ENCODE peak calls at places on chromosomes 2 and 18, in seven cellular contexts. One of them, this sample, is unnamed.
A peak's percentile ranks its signal among the peaks of the same experiment; 100 is the strongest.

GRCh38 chr2:189037518-189037917 is 63.3 kb downstream of the COL3A1 start:
- DNase-seq in left colon: no peak
- DNase-seq in C1 segment of cervical spinal cord: no peak
- DNase-seq in stimulated activated naive B cell treated with anti-CD40 and anti-IgM and Interleukin-4, amounts not matched to agents 10 μg/mL and 1 μg/mL and 100 μg/mL, for 72 hours: no peak
- DNase-seq in right atrium auricular region: no peak
- DNase-seq in activated CD4-positive, alpha-beta memory T cell treated with anti-CD3 and anti-CD28 coated beads for 36 hours: no peak
- DNase-seq in mesendoderm: no peak
- DNase-seq in this sample: no peak

GRCh38 chr2:24853996-24854395 is 60.8 kb downstream of the CENPO start:
- DNase-seq in C1 segment of cervical spinal cord: no peak
- DNase-seq in left colon: no peak
- DNase-seq in mesendoderm: no peak
- DNase-seq in right atrium auricular region: no peak
- DNase-seq in stimulated activated naive B cell treated with anti-CD40 and anti-IgM and Interleukin-4, amounts not matched to agents 10 μg/mL and 1 μg/mL and 100 μg/mL, for 72 hours: no peak
- DNase-seq in activated CD4-positive, alpha-beta memory T cell treated with anti-CD3 and anti-CD28 coated beads for 36 hours: no peak
- DNase-seq in this sample: no peak

GRCh38 chr2:150476809-150477302 is 10.6 kb downstream of the RND3 start:
- DNase-seq in activated CD4-positive, alpha-beta memory T cell treated with anti-CD3 and anti-CD28 coated beads for 36 hours: no peak
- DNase-seq in stimulated activated naive B cell treated with anti-CD40 and anti-IgM and Interleukin-4, amounts not matched to agents 10 μg/mL and 1 μg/mL and 100 μg/mL, for 72 hours: no peak
- DNase-seq in mesendoderm: no peak
- DNase-seq in C1 segment of cervical spinal cord: no peak
- DNase-seq in left colon: no peak
- DNase-seq in right atrium auricular region: no peak
- DNase-seq in this sample: no peak

GRCh38 chr2:57479994-57480393 is 566.6 kb upstream of the VRK2 start:
- DNase-seq in stimulated activated naive B cell treated with anti-CD40 and anti-IgM and Interleukin-4, amounts not matched to agents 10 μg/mL and 1 μg/mL and 100 μg/mL, for 72 hours: no peak
- DNase-seq in activated CD4-positive, alpha-beta memory T cell treated with anti-CD3 and anti-CD28 coated beads for 36 hours: no peak
- DNase-seq in C1 segment of cervical spinal cord: no peak
- DNase-seq in right atrium auricular region: no peak
- DNase-seq in left colon: no peak
- DNase-seq in mesendoderm: no peak
- DNase-seq in this sample: no peak

GRCh38 chr2:96816836-96817702 is 1.0 kb downstream of the CNNM3 start:
- DNase-seq in mesendoderm: no peak
- DNase-seq in activated CD4-positive, alpha-beta memory T cell treated with anti-CD3 and anti-CD28 coated beads for 36 hours: no peak
- DNase-seq in stimulated activated naive B cell treated with anti-CD40 and anti-IgM and Interleukin-4, amounts not matched to agents 10 μg/mL and 1 μg/mL and 100 μg/mL, for 72 hours: no peak
- DNase-seq in C1 segment of cervical spinal cord: no peak
- DNase-seq in left colon: no peak
- DNase-seq in right atrium auricular region: no peak
- DNase-seq in this sample: peak; percentile 36

GRCh38 chr2:60641866-60642788 is 88.7 kb upstream of the BCL11A start:
- DNase-seq in stimulated activated naive B cell treated with anti-CD40 and anti-IgM and Interleukin-4, amounts not matched to agents 10 μg/mL and 1 μg/mL and 100 μg/mL, for 72 hours: no peak
- DNase-seq in right atrium auricular region: no peak
- DNase-seq in mesendoderm: peak; percentile 44
- DNase-seq in C1 segment of cervical spinal cord: no peak
- DNase-seq in left colon: no peak
- DNase-seq in activated CD4-positive, alpha-beta memory T cell treated with anti-CD3 and anti-CD28 coated beads for 36 hours: peak; percentile 17
- DNase-seq in this sample: peak; percentile 46

GRCh38 chr18:13217466-13217961 is 1.0 kb upstream of the LDLRAD4 start:
- DNase-seq in right atrium auricular region: peak; percentile 78
- DNase-seq in left colon: peak; percentile 51
- DNase-seq in activated CD4-positive, alpha-beta memory T cell treated with anti-CD3 and anti-CD28 coated beads for 36 hours: peak; percentile 66
- DNase-seq in stimulated activated naive B cell treated with anti-CD40 and anti-IgM and Interleukin-4, amounts not matched to agents 10 μg/mL and 1 μg/mL and 100 μg/mL, for 72 hours: peak; percentile 26
- DNase-seq in mesendoderm: peak; percentile 55
- DNase-seq in C1 segment of cervical spinal cord: peak; percentile 72
- DNase-seq in this sample: peak; percentile 72

GRCh38 chr2:205217004-205217403 is 465.3 kb upstream of the NRP2 start:
- DNase-seq in activated CD4-positive, alpha-beta memory T cell treated with anti-CD3 and anti-CD28 coated beads for 36 hours: no peak
- DNase-seq in left colon: no peak
- DNase-seq in right atrium auricular region: no peak
- DNase-seq in C1 segment of cervical spinal cord: no peak
- DNase-seq in mesendoderm: no peak
- DNase-seq in stimulated activated naive B cell treated with anti-CD40 and anti-IgM and Interleukin-4, amounts not matched to agents 10 μg/mL and 1 μg/mL and 100 μg/mL, for 72 hours: no peak
- DNase-seq in this sample: no peak

GRCh38 chr18:46761054-46761769 is 4.4 kb upstream of the ST8SIA5 start:
- DNase-seq in activated CD4-positive, alpha-beta memory T cell treated with anti-CD3 and anti-CD28 coated beads for 36 hours: no peak
- DNase-seq in left colon: no peak
- DNase-seq in mesendoderm: no peak
- DNase-seq in stimulated activated naive B cell treated with anti-CD40 and anti-IgM and Interleukin-4, amounts not matched to agents 10 μg/mL and 1 μg/mL and 100 μg/mL, for 72 hours: no peak
- DNase-seq in right atrium auricular region: no peak
- DNase-seq in C1 segment of cervical spinal cord: no peak
- DNase-seq in this sample: peak; percentile 74

GRCh38 chr2:106562826-106563594 is 75.8 kb downstream of the CD8B2 start:
- DNase-seq in right atrium auricular region: no peak
- DNase-seq in left colon: no peak
- DNase-seq in activated CD4-positive, alpha-beta memory T cell treated with anti-CD3 and anti-CD28 coated beads for 36 hours: no peak
- DNase-seq in stimulated activated naive B cell treated with anti-CD40 and anti-IgM and Interleukin-4, amounts not matched to agents 10 μg/mL and 1 μg/mL and 100 μg/mL, for 72 hours: no peak
- DNase-seq in mesendoderm: peak; percentile 56
- DNase-seq in C1 segment of cervical spinal cord: no peak
- DNase-seq in this sample: no peak

GRCh38 chr2:55827855-55828254 is 95.7 kb downstream of the EFEMP1 start:
- DNase-seq in stimulated activated naive B cell treated with anti-CD40 and anti-IgM and Interleukin-4, amounts not matched to agents 10 μg/mL and 1 μg/mL and 100 μg/mL, for 72 hours: no peak
- DNase-seq in left colon: no peak
- DNase-seq in C1 segment of cervical spinal cord: no peak
- DNase-seq in mesendoderm: no peak
- DNase-seq in activated CD4-positive, alpha-beta memory T cell treated with anti-CD3 and anti-CD28 coated beads for 36 hours: no peak
- DNase-seq in right atrium auricular region: no peak
- DNase-seq in this sample: no peak

GRCh38 chr2:191478754-191479679 is 198.9 kb upstream of the NABP1 start:
- DNase-seq in stimulated activated naive B cell treated with anti-CD40 and anti-IgM and Interleukin-4, amounts not matched to agents 10 μg/mL and 1 μg/mL and 100 μg/mL, for 72 hours: no peak
- DNase-seq in right atrium auricular region: peak; percentile 72
- DNase-seq in left colon: peak; percentile 44
- DNase-seq in activated CD4-positive, alpha-beta memory T cell treated with anti-CD3 and anti-CD28 coated beads for 36 hours: no peak
- DNase-seq in C1 segment of cervical spinal cord: no peak
- DNase-seq in mesendoderm: peak; percentile 96
- DNase-seq in this sample: peak; percentile 5

GRCh38 chr2:159091381-159091780 is 122.9 kb downstream of the TANC1 start:
- DNase-seq in stimulated activated naive B cell treated with anti-CD40 and anti-IgM and Interleukin-4, amounts not matched to agents 10 μg/mL and 1 μg/mL and 100 μg/mL, for 72 hours: no peak
- DNase-seq in right atrium auricular region: no peak
- DNase-seq in left colon: no peak
- DNase-seq in activated CD4-positive, alpha-beta memory T cell treated with anti-CD3 and anti-CD28 coated beads for 36 hours: no peak
- DNase-seq in mesendoderm: no peak
- DNase-seq in C1 segment of cervical spinal cord: no peak
- DNase-seq in this sample: no peak

GRCh38 chr18:45874501-45875184 is 49.2 kb downstream of the SIGLEC15 start:
- DNase-seq in C1 segment of cervical spinal cord: no peak
- DNase-seq in left colon: no peak
- DNase-seq in right atrium auricular region: no peak
- DNase-seq in activated CD4-positive, alpha-beta memory T cell treated with anti-CD3 and anti-CD28 coated beads for 36 hours: peak; percentile 87
- DNase-seq in mesendoderm: no peak
- DNase-seq in stimulated activated naive B cell treated with anti-CD40 and anti-IgM and Interleukin-4, amounts not matched to agents 10 μg/mL and 1 μg/mL and 100 μg/mL, for 72 hours: peak; percentile 66
- DNase-seq in this sample: no peak

GRCh38 chr2:24530796-24531195 is 39.7 kb downstream of the NCOA1 start:
- DNase-seq in C1 segment of cervical spinal cord: no peak
- DNase-seq in mesendoderm: no peak
- DNase-seq in activated CD4-positive, alpha-beta memory T cell treated with anti-CD3 and anti-CD28 coated beads for 36 hours: no peak
- DNase-seq in stimulated activated naive B cell treated with anti-CD40 and anti-IgM and Interleukin-4, amounts not matched to agents 10 μg/mL and 1 μg/mL and 100 μg/mL, for 72 hours: no peak
- DNase-seq in right atrium auricular region: no peak
- DNase-seq in left colon: no peak
- DNase-seq in this sample: no peak

GRCh38 chr2:48946444-48947048 is 191.0 kb upstream of the LHCGR start:
- DNase-seq in stimulated activated naive B cell treated with anti-CD40 and anti-IgM and Interleukin-4, amounts not matched to agents 10 μg/mL and 1 μg/mL and 100 μg/mL, for 72 hours: peak; percentile 6
- DNase-seq in C1 segment of cervical spinal cord: no peak
- DNase-seq in left colon: no peak
- DNase-seq in mesendoderm: peak; percentile 69
- DNase-seq in activated CD4-positive, alpha-beta memory T cell treated with anti-CD3 and anti-CD28 coated beads for 36 hours: peak; percentile 13
- DNase-seq in right atrium auricular region: peak; percentile 60
- DNase-seq in this sample: peak; percentile 81

GRCh38 chr18:67875936-67876335 is 359.4 kb upstream of the DSEL start:
- DNase-seq in mesendoderm: no peak
- DNase-seq in C1 segment of cervical spinal cord: no peak
- DNase-seq in left colon: no peak
- DNase-seq in right atrium auricular region: no peak
- DNase-seq in stimulated activated naive B cell treated with anti-CD40 and anti-IgM and Interleukin-4, amounts not matched to agents 10 μg/mL and 1 μg/mL and 100 μg/mL, for 72 hours: no peak
- DNase-seq in activated CD4-positive, alpha-beta memory T cell treated with anti-CD3 and anti-CD28 coated beads for 36 hours: no peak
- DNase-seq in this sample: no peak

GRCh38 chr2:174259981-174260380 is 11.6 kb upstream of the OLA1 start:
- DNase-seq in stimulated activated naive B cell treated with anti-CD40 and anti-IgM and Interleukin-4, amounts not matched to agents 10 μg/mL and 1 μg/mL and 100 μg/mL, for 72 hours: no peak
- DNase-seq in left colon: no peak
- DNase-seq in activated CD4-positive, alpha-beta memory T cell treated with anti-CD3 and anti-CD28 coated beads for 36 hours: no peak
- DNase-seq in right atrium auricular region: no peak
- DNase-seq in mesendoderm: no peak
- DNase-seq in C1 segment of cervical spinal cord: no peak
- DNase-seq in this sample: no peak

GRCh38 chr2:64807417-64807816 is 153.7 kb upstream of the SERTAD2 start:
- DNase-seq in mesendoderm: peak; percentile 45
- DNase-seq in C1 segment of cervical spinal cord: no peak
- DNase-seq in right atrium auricular region: no peak
- DNase-seq in activated CD4-positive, alpha-beta memory T cell treated with anti-CD3 and anti-CD28 coated beads for 36 hours: peak; percentile 84
- DNase-seq in stimulated activated naive B cell treated with anti-CD40 and anti-IgM and Interleukin-4, amounts not matched to agents 10 μg/mL and 1 μg/mL and 100 μg/mL, for 72 hours: peak; percentile 22
- DNase-seq in left colon: no peak
- DNase-seq in this sample: peak; percentile 7

GRCh38 chr2:47221039-47221438 is 65.9 kb upstream of the STPG4 start:
- DNase-seq in C1 segment of cervical spinal cord: no peak
- DNase-seq in left colon: no peak
- DNase-seq in right atrium auricular region: no peak
- DNase-seq in activated CD4-positive, alpha-beta memory T cell treated with anti-CD3 and anti-CD28 coated beads for 36 hours: no peak
- DNase-seq in mesendoderm: no peak
- DNase-seq in stimulated activated naive B cell treated with anti-CD40 and anti-IgM and Interleukin-4, amounts not matched to agents 10 μg/mL and 1 μg/mL and 100 μg/mL, for 72 hours: no peak
- DNase-seq in this sample: no peak

GRCh38 chr2:120104002-120104467 is 91.2 kb downstream of the EPB41L5 start:
- DNase-seq in stimulated activated naive B cell treated with anti-CD40 and anti-IgM and Interleukin-4, amounts not matched to agents 10 μg/mL and 1 μg/mL and 100 μg/mL, for 72 hours: no peak
- DNase-seq in activated CD4-positive, alpha-beta memory T cell treated with anti-CD3 and anti-CD28 coated beads for 36 hours: no peak
- DNase-seq in right atrium auricular region: no peak
- DNase-seq in mesendoderm: no peak
- DNase-seq in left colon: no peak
- DNase-seq in C1 segment of cervical spinal cord: no peak
- DNase-seq in this sample: no peak

GRCh38 chr18:12061685-12062084 is 32.0 kb upstream of the ANKRD62 start:
- DNase-seq in mesendoderm: no peak
- DNase-seq in left colon: no peak
- DNase-seq in C1 segment of cervical spinal cord: no peak
- DNase-seq in right atrium auricular region: no peak
- DNase-seq in stimulated activated naive B cell treated with anti-CD40 and anti-IgM and Interleukin-4, amounts not matched to agents 10 μg/mL and 1 μg/mL and 100 μg/mL, for 72 hours: no peak
- DNase-seq in activated CD4-positive, alpha-beta memory T cell treated with anti-CD3 and anti-CD28 coated beads for 36 hours: no peak
- DNase-seq in this sample: no peak

GRCh38 chr2:118752762-118753429 is 94.6 kb downstream of the EN1 start:
- DNase-seq in left colon: no peak
- DNase-seq in C1 segment of cervical spinal cord: no peak
- DNase-seq in mesendoderm: no peak
- DNase-seq in activated CD4-positive, alpha-beta memory T cell treated with anti-CD3 and anti-CD28 coated beads for 36 hours: no peak
- DNase-seq in stimulated activated naive B cell treated with anti-CD40 and anti-IgM and Interleukin-4, amounts not matched to agents 10 μg/mL and 1 μg/mL and 100 μg/mL, for 72 hours: no peak
- DNase-seq in right atrium auricular region: no peak
- DNase-seq in this sample: no peak

GRCh38 chr2:44205169-44205568 is 36.5 kb downstream of the PPM1B start:
- DNase-seq in left colon: no peak
- DNase-seq in stimulated activated naive B cell treated with anti-CD40 and anti-IgM and Interleukin-4, amounts not matched to agents 10 μg/mL and 1 μg/mL and 100 μg/mL, for 72 hours: no peak
- DNase-seq in activated CD4-positive, alpha-beta memory T cell treated with anti-CD3 and anti-CD28 coated beads for 36 hours: no peak
- DNase-seq in C1 segment of cervical spinal cord: no peak
- DNase-seq in mesendoderm: no peak
- DNase-seq in right atrium auricular region: no peak
- DNase-seq in this sample: no peak

GRCh38 chr18:49031511-49032188 is 80.9 kb upstream of the SMAD7 start:
- DNase-seq in stimulated activated naive B cell treated with anti-CD40 and anti-IgM and Interleukin-4, amounts not matched to agents 10 μg/mL and 1 μg/mL and 100 μg/mL, for 72 hours: no peak
- DNase-seq in C1 segment of cervical spinal cord: no peak
- DNase-seq in right atrium auricular region: peak; percentile 56
- DNase-seq in left colon: no peak
- DNase-seq in activated CD4-positive, alpha-beta memory T cell treated with anti-CD3 and anti-CD28 coated beads for 36 hours: peak; percentile 42
- DNase-seq in mesendoderm: no peak
- DNase-seq in this sample: peak; percentile 60

GRCh38 chr2:200625958-200626363 is 40.1 kb downstream of the AOX1 start:
- DNase-seq in C1 segment of cervical spinal cord: no peak
- DNase-seq in left colon: no peak
- DNase-seq in mesendoderm: no peak
- DNase-seq in stimulated activated naive B cell treated with anti-CD40 and anti-IgM and Interleukin-4, amounts not matched to agents 10 μg/mL and 1 μg/mL and 100 μg/mL, for 72 hours: no peak
- DNase-seq in activated CD4-positive, alpha-beta memory T cell treated with anti-CD3 and anti-CD28 coated beads for 36 hours: no peak
- DNase-seq in right atrium auricular region: no peak
- DNase-seq in this sample: no peak

GRCh38 chr2:15874311-15874710 is 66.0 kb upstream of the MYCN start:
- DNase-seq in stimulated activated naive B cell treated with anti-CD40 and anti-IgM and Interleukin-4, amounts not matched to agents 10 μg/mL and 1 μg/mL and 100 μg/mL, for 72 hours: no peak
- DNase-seq in activated CD4-positive, alpha-beta memory T cell treated with anti-CD3 and anti-CD28 coated beads for 36 hours: no peak
- DNase-seq in mesendoderm: peak; percentile 51
- DNase-seq in left colon: no peak
- DNase-seq in right atrium auricular region: no peak
- DNase-seq in C1 segment of cervical spinal cord: no peak
- DNase-seq in this sample: no peak

GRCh38 chr2:42927334-42928160 is 135.2 kb upstream of the HAAO start:
- DNase-seq in stimulated activated naive B cell treated with anti-CD40 and anti-IgM and Interleukin-4, amounts not matched to agents 10 μg/mL and 1 μg/mL and 100 μg/mL, for 72 hours: no peak
- DNase-seq in C1 segment of cervical spinal cord: no peak
- DNase-seq in right atrium auricular region: no peak
- DNase-seq in activated CD4-positive, alpha-beta memory T cell treated with anti-CD3 and anti-CD28 coated beads for 36 hours: no peak
- DNase-seq in mesendoderm: no peak
- DNase-seq in left colon: peak; percentile 49
- DNase-seq in this sample: no peak

GRCh38 chr2:171655584-171655983 is 31.7 kb upstream of the DYNC1I2 start:
- DNase-seq in mesendoderm: no peak
- DNase-seq in C1 segment of cervical spinal cord: no peak
- DNase-seq in left colon: no peak
- DNase-seq in activated CD4-positive, alpha-beta memory T cell treated with anti-CD3 and anti-CD28 coated beads for 36 hours: no peak
- DNase-seq in stimulated activated naive B cell treated with anti-CD40 and anti-IgM and Interleukin-4, amounts not matched to agents 10 μg/mL and 1 μg/mL and 100 μg/mL, for 72 hours: no peak
- DNase-seq in right atrium auricular region: no peak
- DNase-seq in this sample: no peak

GRCh38 chr2:128036748-128037607 is 9.1 kb upstream of the SAP130 start:
- DNase-seq in left colon: no peak
- DNase-seq in activated CD4-positive, alpha-beta memory T cell treated with anti-CD3 and anti-CD28 coated beads for 36 hours: no peak
- DNase-seq in C1 segment of cervical spinal cord: no peak
- DNase-seq in stimulated activated naive B cell treated with anti-CD40 and anti-IgM and Interleukin-4, amounts not matched to agents 10 μg/mL and 1 μg/mL and 100 μg/mL, for 72 hours: no peak
- DNase-seq in right atrium auricular region: no peak
- DNase-seq in mesendoderm: no peak
- DNase-seq in this sample: no peak